ENCODE peak calls at places on chromosomes 1 and 21, in eight cellular contexts. E is IMR-90; A is CD8-positive, alpha-beta T cell; Q is fibroblast of lung; O is CD4-positive, alpha-beta memory T cell; R is right cardiac atrium; X is esophagus muscularis mucosa; T is CD8-positive, alpha-beta memory T cell. V is an unnamed sample.
A peak's percentile ranks its signal among the peaks of the same experiment; 100 is the strongest.

GRCh38 chr1:68511254-68511653 is 14.4 kb upstream of the DEPDC1 start:
- DNase-seq in E (no peak), A (no peak), Q (no peak), O (no peak), R (no peak), X (no peak), T (no peak), V (no peak)

GRCh38 chr1:236550961-236551851 is 27.4 kb downstream of the LGALS8 start:
- DNase-seq in E (no peak), A (no peak), Q (no peak), O (no peak), R (no peak), X (no peak), T (no peak), V (no peak)

GRCh38 chr1:60571811-60572210 is 498.2 kb upstream of the C1orf87 start:
- DNase-seq in E (no peak), A (no peak), Q (peak; percentile 76), O (no peak), R (no peak), X (no peak), T (no peak), V (no peak)

GRCh38 chr1:66733348-66734017 is 18.8 kb upstream of the DYNLT5 start:
- DNase-seq in E (no peak), A (no peak), Q (peak; percentile 62), O (no peak), R (no peak), X (no peak), T (no peak), V (no peak)

GRCh38 chr21:35011681-35012080 is 37.4 kb downstream of the RUNX1 start:
- DNase-seq in E (peak; percentile 70), A (no peak), Q (peak; percentile 67), O (no peak), R (no peak), X (no peak), T (peak; percentile 21), V (no peak)

GRCh38 chr1:237041795-237042466 is at the start of gene RYR2:
- DNase-seq in E (no peak), A (no peak), Q (no peak), O (no peak), R (peak; percentile 74), X (no peak), T (no peak), V (no peak)

GRCh38 chr21:46069166-46069565 is 28.7 kb upstream of the COL6A2 start:
- DNase-seq in E (no peak), A (no peak), Q (no peak), O (no peak), R (no peak), X (peak; percentile 19), T (no peak), V (no peak)

GRCh38 chr1:44113095-44113609 is 5.5 kb upstream of the KLF17 start:
- DNase-seq in E (no peak), A (no peak), Q (peak; percentile 4), O (no peak), R (no peak), X (peak; percentile 37), T (no peak), V (no peak)

GRCh38 chr21:38170283-38170682 is 86.5 kb upstream of the KCNJ15 start:
- DNase-seq in E (peak; percentile 12), A (no peak), Q (peak; percentile 24), O (no peak), R (peak; percentile 40), X (no peak), T (no peak), V (peak; percentile 56)

GRCh38 chr1:62384276-62385005 is 52.4 kb upstream of the USP1 start:
- DNase-seq in E (peak; percentile 86), A (no peak), Q (peak; percentile 97), O (no peak), R (no peak), X (no peak), T (no peak), V (no peak)

GRCh38 chr1:173017792-173018191 is 32.9 kb downstream of the TNFSF18 start:
- DNase-seq in E (no peak), A (no peak), Q (no peak), O (no peak), R (no peak), X (no peak), T (no peak), V (no peak)

GRCh38 chr1:111904478-111905218 is 84.8 kb downstream of the KCND3 start:
- DNase-seq in E (peak; percentile 2), A (no peak), Q (peak; percentile 3), O (no peak), R (no peak), X (no peak), T (no peak), V (no peak)

GRCh38 chr1:61451214-61451968 is 273.6 kb downstream of the TM2D1 start:
- DNase-seq in E (no peak), A (no peak), Q (no peak), O (no peak), R (no peak), X (no peak), T (no peak), V (no peak)

GRCh38 chr1:52636701-52637695 is 4.0 kb downstream of the SHISAL2A start:
- DNase-seq in E (no peak), A (peak; percentile 76), Q (no peak), O (peak; percentile 85), R (no peak), X (no peak), T (peak; percentile 90), V (peak; percentile 65)

GRCh38 chr1:10721381-10722321 is 74.8 kb downstream of the CASZ1 start:
- DNase-seq in E (no peak), A (no peak), Q (no peak), O (no peak), R (peak; percentile 57), X (no peak), T (no peak), V (no peak)

GRCh38 chr1:57845041-57845440 is 421.2 kb upstream of the DAB1 start:
- DNase-seq in E (no peak), A (no peak), Q (peak; percentile 90), O (no peak), R (no peak), X (no peak), T (no peak), V (no peak)

GRCh38 chr1:116880952-116881351 is 28.8 kb upstream of the PTGFRN start:
- DNase-seq in E (no peak), A (no peak), Q (peak; percentile 44), O (no peak), R (peak; percentile 83), X (no peak), T (no peak), V (no peak)

GRCh38 chr1:237799762-237800474 is 90.8 kb downstream of the ZP4 start:
- DNase-seq in E (peak; percentile 4), A (peak; percentile 22), Q (no peak), O (peak; percentile 11), R (peak; percentile 64), X (no peak), T (no peak), V (no peak)

GRCh38 chr1:172699111-172699510 is 40.2 kb downstream of the FASLG start:
- DNase-seq in E (peak; percentile 65), A (peak; percentile 78), Q (peak; percentile 73), O (peak; percentile 77), R (no peak), X (no peak), T (peak; percentile 69), V (no peak)

GRCh38 chr1:110187139-110187890 is 22.8 kb upstream of the KCNC4 start:
- DNase-seq in E (no peak), A (no peak), Q (peak; percentile 23), O (no peak), R (no peak), X (no peak), T (no peak), V (no peak)

GRCh38 chr1:1543706-1544099 is 3.3 kb upstream of the TMEM240 start:
- DNase-seq in E (no peak), A (no peak), Q (no peak), O (no peak), R (peak; percentile 90), X (no peak), T (no peak), V (no peak)

GRCh38 chr1:1544544-1544943 is 4.1 kb upstream of the TMEM240 start:
- DNase-seq in E (no peak), A (no peak), Q (no peak), O (no peak), R (no peak), X (no peak), T (no peak), V (no peak)

GRCh38 chr1:1547476-1547875 is 7.1 kb upstream of the TMEM240 start:
- DNase-seq in E (no peak), A (no peak), Q (no peak), O (no peak), R (no peak), X (no peak), T (no peak), V (no peak)

GRCh38 chr1:1547011-1547410 is 6.6 kb upstream of the TMEM240 start:
- DNase-seq in E (no peak), A (no peak), Q (no peak), O (no peak), R (no peak), X (no peak), T (no peak), V (no peak)

GRCh38 chr1:1545946-1546737 is 5.7 kb upstream of the TMEM240 start:
- DNase-seq in E (peak; percentile 34), A (no peak), Q (no peak), O (no peak), R (no peak), X (no peak), T (no peak), V (no peak)
- H3K27ac ChIP-seq in E (peak overlapping the region; percentile 18), A (no peak overlapping the region), Q (no peak overlapping the region), O (no peak overlapping the region), R (no peak overlapping the region), X (no peak overlapping the region), T (no peak overlapping the region), V (no peak overlapping the region)

GRCh38 chr1:229244091-229244490 is 26.8 kb upstream of the RAB4A start:
- DNase-seq in E (no peak), A (no peak), Q (no peak), O (no peak), R (no peak), X (no peak), T (no peak), V (no peak)
- H3K9me3 ChIP-seq in E (peaks cover 4% of the 10 kb centered on the region), A (peaks cover 8% of the 10 kb centered on the region), Q (no peaks in the 10 kb centered on the region), O (no peaks in the 10 kb centered on the region), R (no peaks in the 10 kb centered on the region), X (peaks cover 8% of the 10 kb centered on the region), T (no peaks in the 10 kb centered on the region), V (peaks cover 13% of the 10 kb centered on the region)

DNA sequence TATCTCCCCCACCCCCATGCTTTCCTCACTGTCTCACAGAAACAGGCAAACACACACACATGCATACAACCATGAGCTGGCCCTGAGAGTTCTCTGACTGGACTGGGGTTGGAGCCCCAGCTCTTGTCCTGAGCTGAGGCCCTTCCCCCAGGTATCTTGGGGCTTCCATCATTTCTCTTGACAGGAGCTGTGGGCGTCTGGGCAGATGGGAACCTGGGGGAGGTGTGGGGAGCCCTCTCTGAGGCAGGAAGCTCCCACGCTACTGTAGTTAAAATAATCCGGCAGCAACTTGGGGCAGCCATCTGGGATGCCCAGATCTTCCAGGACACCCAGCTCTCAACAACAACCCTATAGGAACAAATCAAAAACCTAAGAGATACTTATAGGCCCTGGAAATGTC is 2.7 kb upstream of the KIF21B start:
- DNase-seq in E (peak; percentile 19), A (no peak), Q (no peak), O (no peak), R (peak; percentile 1), X (no peak), T (no peak), V (no peak)
- H3K27ac ChIP-seq in E (no peak overlapping the region), A (no peak overlapping the region), Q (no peak overlapping the region), O (no peak overlapping the region), R (no peak overlapping the region), X (peak overlapping the region; percentile 52), T (no peak overlapping the region), V (peak overlapping the region; percentile 36)

GRCh38 chr1:2783435-2784397 is 17.8 kb downstream of the TTC34 start:
- DNase-seq in E (no peak), A (peak; percentile 6), Q (no peak), O (no peak), R (peak; percentile 16), X (no peak), T (no peak), V (no peak)
- H3K9me3 ChIP-seq in E (peaks cover 41% of the 10 kb centered on the region), A (peaks cover 7% of the 10 kb centered on the region), Q (no peaks in the 10 kb centered on the region), O (peaks cover 16% of the 10 kb centered on the region), R (no peaks in the 10 kb centered on the region), X (peaks cover 25% of the 10 kb centered on the region), T (peaks cover 3% of the 10 kb centered on the region), V (peaks cover 22% of the 10 kb centered on the region)

V was measured in lower lobe of right lung.